ENCODE peak calls at places on chromosomes 4 and X, in four cellular contexts. C is left ventricle myocardium inferior, T is MM.1S, S is cardiac muscle cell. J is an unnamed sample. For H3K4me1, the result is how much of the 10 kb centered on the place peaks cover.

GRCh38 chr4:3311095-3311372 is 18.2 kb downstream of the RGS12 start:
- DNase-seq in C (no peak), T (no peak), S (no peak), J (no peak)

GRCh38 chrX:110418220-110418856 is 59.7 kb downstream of the RTL9 start:
- DNase-seq in C (no peak), T (peak), S (peak), J (no peak)

GRCh38 chr4:39976945-39977488 is 694 bp downstream of the PDS5A start:
- DNase-seq in C (no peak), T (peak), S (peak), J (peak)

GRCh38 chr4:144799486-144799885 is 153.5 kb downstream of the HHIP start:
- DNase-seq in C (no peak), T (no peak), S (no peak), J (no peak)

GRCh38 chr4:128424524-128425195 is 137.0 kb upstream of the PGRMC2 start:
- DNase-seq in C (no peak), T (no peak), S (peak), J (no peak)

GRCh38 chr4:138400528-138400927 is 158.4 kb upstream of the SLC7A11 start:
- DNase-seq in C (peak), T (no peak), S (no peak), J (no peak)

GRCh38 chrX:148659481-148659880 is 159.1 kb downstream of the AFF2 start:
- DNase-seq in C (no peak), T (no peak), S (peak), J (no peak)

GRCh38 chr4:48642421-48643144 is 137.5 kb downstream of the FRYL start:
- DNase-seq in C (no peak), T (no peak), S (peak), J (no peak)

GRCh38 chr4:169604131-169604900 is 8.1 kb downstream of the NEK1 start:
- DNase-seq in C (no peak), T (no peak), S (peak), J (no peak)

GRCh38 chr4:4182835-4183568 is 43.7 kb downstream of the OTOP1 start:
- DNase-seq in C (no peak), T (peak), S (peak), J (no peak)

GRCh38 chrX:30713061-30713525 is 59.9 kb downstream of the GK start:
- DNase-seq in C (peak), T (peak), S (peak), J (peak)

GRCh38 chr4:177220376-177220775 is 89.3 kb upstream of the NEIL3 start:
- DNase-seq in C (no peak), T (no peak), S (peak), J (no peak)

GRCh38 chrX:119708936-119709335 is 16.0 kb upstream of the SEPTIN6 start:
- DNase-seq in C (no peak), T (no peak), S (peak), J (no peak)

GRCh38 chr4:948936-949300 is 16.7 kb downstream of the TMEM175 start:
- DNase-seq in C (no peak), T (no peak), S (no peak), J (no peak)

GRCh38 chr4:41319553-41319952 is 62.8 kb downstream of the UCHL1 start:
- DNase-seq in C (no peak), T (no peak), S (no peak), J (no peak)

GRCh38 chr4:147134536-147135210 is 189.0 kb upstream of the TTC29 start:
- DNase-seq in C (no peak), T (no peak), S (peak), J (no peak)

GRCh38 chr4:36322921-36323354 is 41.5 kb downstream of the DTHD1 start:
- DNase-seq in C (no peak), T (no peak), S (no peak), J (peak)

GRCh38 chr4:82524570-82525152 is 37.1 kb downstream of the TMEM150C start:
- DNase-seq in C (no peak), T (no peak), S (peak), J (no peak)

GRCh38 chr4:6701371-6701770 is 7.7 kb downstream of the S100P start:
- DNase-seq in C (no peak), T (no peak), S (no peak), J (no peak)

GRCh38 chr4:56575820-56576429 is 70.3 kb downstream of the ARL9 start:
- DNase-seq in C (no peak), T (peak), S (peak), J (peak)

GRCh38 chrX:18617351-18617750 is 54.6 kb downstream of the RS1 start:
- DNase-seq in C (no peak), T (no peak), S (peak), J (no peak)

GRCh38 chrX:38561951-38562719 is 793 bp downstream of the TSPAN7 start:
- DNase-seq in C (peak), T (no peak), S (no peak), J (no peak)

GRCh38 chr4:22744478-22745062 is 51.8 kb downstream of the GBA3 start:
- DNase-seq in C (no peak), T (no peak), S (no peak), J (no peak)

GRCh38 chr4:163195247-163195765 is 28.6 kb upstream of the NAF1 start:
- DNase-seq in C (no peak), T (no peak), S (peak), J (no peak)

GRCh38 chrX:146863566-146863965 is 49.0 kb upstream of the CXorf51A start:
- DNase-seq in C (no peak), T (no peak), S (no peak), J (no peak)

GRCh38 chrX:86028681-86029080 is 18.7 kb downstream of the CHM start:
- DNase-seq in C (no peak), T (no peak), S (no peak), J (no peak)

GRCh38 chr4:72875545-72875944 is 194.0 kb downstream of the COX18 start:
- DNase-seq in C (no peak), T (no peak), S (no peak), J (no peak)

GRCh38 chr4:128286474-128287158 is 997 bp downstream of the PGRMC2 start:
- DNase-seq in C (no peak), T (peak), S (peak), J (peak)

GRCh38 chr4:42331914-42332368 is 65.3 kb upstream of the SHISA3 start:
- DNase-seq in C (peak), T (no peak), S (peak), J (no peak)

GRCh38 chr4:78756721-78757120 is 19.4 kb upstream of the BMP2K start:
- DNase-seq in C (no peak), T (no peak), S (peak), J (no peak)

GRCh38 chr4:44985152-44985551 is 258.8 kb upstream of the GNPDA2 start:
- DNase-seq in C (no peak), T (no peak), S (no peak), J (no peak)

DNA sequence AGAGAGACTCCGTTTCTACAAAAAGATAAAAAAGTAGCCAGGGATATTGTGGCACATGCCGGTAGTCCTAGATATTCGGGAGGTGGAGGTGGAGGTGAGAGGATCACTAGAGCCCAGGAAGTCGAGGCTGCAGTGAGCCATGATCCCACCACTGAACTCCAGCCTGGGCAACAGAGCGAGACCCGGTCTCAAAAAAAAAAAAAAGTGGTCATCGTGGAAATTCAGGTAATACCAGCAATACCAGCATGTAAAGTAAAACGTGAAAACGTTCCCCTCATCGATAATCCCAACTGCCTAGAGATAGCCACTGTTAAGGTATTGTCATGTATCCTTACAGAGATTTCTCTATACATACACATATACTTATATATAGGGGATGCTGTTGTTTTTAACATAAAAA is 1.5 kb downstream of the MAGT1 start:
- DNase-seq in C (no peak), T (no peak), S (no peak), J (no peak)
- H3K27ac ChIP-seq in C (peak), T (no peak), S (no peak), J (peak)

GRCh38 chr4:7810792-7811535 is 128.7 kb downstream of the AFAP1 start:
- DNase-seq in C (no peak), T (no peak), S (no peak), J (no peak)
- H3K4me1 ChIP-seq in C (half or more), T (under half), S (under half), J (under half)

DNA sequence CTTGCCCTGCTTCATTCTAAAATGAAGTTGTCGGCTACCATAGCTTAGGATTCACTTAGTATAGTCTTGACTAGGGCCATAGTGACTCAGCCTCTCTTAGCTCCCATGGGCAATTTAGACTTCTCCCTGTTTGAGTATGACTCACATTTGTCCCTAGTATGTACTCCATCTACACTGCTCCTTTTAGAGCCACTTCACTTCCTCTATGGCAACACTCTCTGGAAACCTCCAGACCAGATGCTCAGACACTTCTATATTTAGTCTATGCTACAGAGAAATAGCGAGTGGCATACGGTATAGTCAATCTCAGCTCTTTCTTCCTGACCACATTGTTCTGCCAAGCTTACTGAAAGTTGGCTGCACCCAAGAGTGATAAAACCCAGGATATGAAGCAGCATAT is 11.2 kb downstream of the MEPE start:
- DNase-seq in C (no peak), T (peak), S (peak), J (no peak)
- H3K4me3 ChIP-seq in C (no peak), T (no peak), S (no peak), J (no peak)

GRCh38 chr4:113972781-113973180 is 6.7 kb downstream of the ARSJ start:
- DNase-seq in C (no peak), T (no peak), S (no peak), J (no peak)
- H3K27ac ChIP-seq in C (no peak), T (no peak), S (no peak), J (no peak)

GRCh38 chr4:174381419-174381818 is 97.7 kb downstream of the CEP44 start:
- DNase-seq in C (no peak), T (no peak), S (no peak), J (no peak)
- H3K4me1 ChIP-seq in C (under half), T (under half), S (under half), J (under half)

DNA sequence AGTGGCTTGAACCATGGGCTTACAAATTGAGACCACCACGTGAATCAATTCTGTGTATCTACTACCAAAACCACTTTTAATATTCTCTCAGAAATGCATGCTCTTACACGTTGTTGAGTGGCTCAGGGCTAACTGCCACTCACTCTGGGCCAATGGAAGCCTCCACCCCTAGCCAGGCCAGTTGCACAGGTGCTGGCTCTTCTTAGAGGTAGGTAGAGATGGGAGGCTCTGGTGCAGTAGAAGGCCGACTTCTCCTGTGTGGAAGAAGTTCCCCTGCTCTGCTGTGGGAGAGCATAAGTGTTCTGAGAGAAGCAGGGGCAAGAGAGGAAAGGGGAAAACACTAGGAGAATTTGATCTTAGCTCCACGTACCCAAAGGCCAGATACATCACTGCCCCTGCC is 25.0 kb upstream of the BBS12 start:
- DNase-seq in C (no peak), T (no peak), S (no peak), J (no peak)
- H3K4me3 ChIP-seq in C (no peak), T (no peak), S (no peak), J (no peak)

GRCh38 chrX:154064637-154065435 is 32.7 kb downstream of the MECP2 start:
- DNase-seq in C (no peak), T (no peak), S (no peak), J (no peak)

GRCh38 chrX:154061801-154062200 is 35.7 kb downstream of the MECP2 start:
- DNase-seq in C (no peak), T (no peak), S (no peak), J (no peak)

GRCh38 chrX:154059729-154060245 is 37.7 kb downstream of the MECP2 start:
- DNase-seq in C (no peak), T (no peak), S (no peak), J (no peak)

GRCh38 chrX:154059231-154059630 is 38.3 kb downstream of the MECP2 start:
- DNase-seq in C (no peak), T (no peak), S (no peak), J (no peak)

GRCh38 chrX:154063234-154063633 is 34.3 kb downstream of the MECP2 start:
- DNase-seq in C (no peak), T (no peak), S (no peak), J (no peak)
- H3K27ac ChIP-seq in C (no peak), T (no peak), S (no peak), J (peak)

GRCh38 chrX:129531132-129531531 is 7.8 kb upstream of the SMARCA1 start:
- DNase-seq in C (no peak), T (no peak), S (no peak), J (no peak)
- H3K4me1 ChIP-seq in C (under half), T (under half), S (under half), J (under half)

DNA sequence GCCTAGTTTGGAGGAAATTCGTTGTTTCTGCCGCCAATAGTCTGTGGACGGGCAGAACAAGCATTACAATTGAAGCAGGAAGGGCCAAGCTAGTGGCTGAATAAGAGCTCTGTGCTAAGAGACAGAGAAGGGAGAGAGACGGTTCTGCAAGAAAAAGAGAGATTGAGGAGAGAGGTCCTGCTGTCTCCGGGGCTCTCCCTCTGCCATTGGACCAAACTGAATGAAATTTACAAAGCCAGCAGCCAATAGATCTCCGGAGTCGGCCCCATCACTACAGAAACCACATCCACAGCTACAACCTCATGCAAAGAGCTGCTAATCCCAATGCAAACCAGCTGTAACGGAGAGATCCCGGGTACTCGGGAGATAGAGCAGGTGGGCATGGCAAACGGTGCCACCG is at the start of gene NLGN4X:
- DNase-seq in C (no peak), T (no peak), S (no peak), J (no peak)
- H3K4me3 ChIP-seq in C (peak), T (no peak), S (peak), J (no peak)

GRCh38 chr4:156954598-156954997 is 17.0 kb downstream of the PDGFC start:
- DNase-seq in C (no peak), T (no peak), S (no peak), J (no peak)

GRCh38 chr4:156953951-156954350 is 17.6 kb downstream of the PDGFC start:
- DNase-seq in C (no peak), T (no peak), S (no peak), J (no peak)

GRCh38 chr4:156950950-156951349 is 20.6 kb downstream of the PDGFC start:
- DNase-seq in C (no peak), T (no peak), S (no peak), J (no peak)

GRCh38 chr4:156950090-156950489 is 21.5 kb downstream of the PDGFC start:
- DNase-seq in C (no peak), T (no peak), S (no peak), J (no peak)

DNA sequence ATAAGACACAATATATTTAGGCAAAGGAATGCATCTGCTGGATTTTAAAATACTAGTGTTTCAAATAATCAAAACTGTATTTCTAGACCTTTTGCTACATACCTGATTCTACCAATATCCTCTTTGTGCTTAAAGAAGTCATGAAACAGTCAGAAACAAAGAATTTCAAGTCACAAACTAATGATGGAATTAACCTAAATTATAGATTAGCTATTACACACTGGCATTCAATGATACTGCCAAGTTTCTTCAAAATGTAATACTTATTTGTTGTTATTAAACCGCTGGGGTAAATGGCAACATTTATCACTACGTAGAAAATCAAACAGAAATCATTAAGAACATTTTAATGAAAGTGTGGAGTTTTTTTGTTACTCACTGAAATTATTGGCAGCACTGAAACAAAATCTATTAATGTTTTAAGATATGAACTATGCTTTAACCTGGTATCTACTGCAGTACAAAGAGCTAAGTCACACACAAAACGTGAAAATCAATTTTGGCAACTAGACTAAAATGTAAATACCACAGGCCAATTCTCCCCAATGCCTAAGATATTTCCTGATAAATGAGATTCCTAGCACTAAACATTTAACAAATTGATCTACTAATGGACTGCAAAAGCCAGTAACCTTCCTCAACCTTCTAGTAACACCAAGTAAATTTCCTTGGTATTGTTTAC is 19.4 kb downstream of the PDGFC start:
- DNase-seq in C (no peak), T (no peak), S (no peak), J (no peak)
- H3K27ac ChIP-seq in C (no peak), T (no peak), S (no peak), J (no peak)

J was measured in naive thymus-derived CD4-positive, alpha-beta T cell.